ENCODE peak calls at places on chromosomes 5 and 9, in four cellular contexts. V is fibroblast of lung, H is heart left ventricle, G is hypothalamus. X is an unnamed sample.

GRCh38 chr5:111582962-111583669 is 70.8 kb upstream of the STARD4 start:
- DNase-seq in V (peak), H (no peak), G (no peak), X (peak)

GRCh38 chr5:71986101-71986500 is 121.2 kb upstream of the MAP1B start:
- DNase-seq in V (no peak), H (no peak), G (no peak), X (no peak)

GRCh38 chr5:121350493-121350892 is 501.2 kb upstream of the FTMT start:
- DNase-seq in V (peak), H (no peak), G (no peak), X (no peak)

GRCh38 chr9:29865764-29866313 is 2292.6 kb upstream of the C9orf72 start:
- DNase-seq in V (no peak), H (no peak), G (no peak), X (no peak)

GRCh38 chr5:132258102-132259060 is 885 bp downstream of the PDLIM4 start:
- DNase-seq in V (peak), H (no peak), G (no peak), X (no peak)

GRCh38 chr9:1050125-1050895 is at the start of gene DMRT2:
- DNase-seq in V (peak), H (peak), G (peak), X (no peak)

GRCh38 chr5:71830626-71831539 is 111.8 kb downstream of the CARTPT start:
- DNase-seq in V (peak), H (peak), G (no peak), X (peak)

GRCh38 chr5:171924493-171925122 is 81.8 kb downstream of the FBXW11 start:
- DNase-seq in V (no peak), H (no peak), G (no peak), X (no peak)

GRCh38 chr5:125750538-125751186 is 672.5 kb upstream of the GRAMD2B start:
- DNase-seq in V (no peak), H (no peak), G (no peak), X (no peak)

GRCh38 chr9:121620777-121621437 is 30.5 kb upstream of the DAB2IP start:
- DNase-seq in V (peak), H (no peak), G (no peak), X (no peak)

GRCh38 chr5:73160239-73160671 is 12.7 kb upstream of the TMEM174 start:
- DNase-seq in V (no peak), H (no peak), G (no peak), X (no peak)

GRCh38 chr5:142540774-142541466 is 145.0 kb downstream of the FGF1 start:
- DNase-seq in V (peak), H (peak), G (no peak), X (peak)

GRCh38 chr9:6855860-6856259 is 98.1 kb downstream of the KDM4C start:
- DNase-seq in V (no peak), H (no peak), G (no peak), X (no peak)

GRCh38 chr5:119287547-119288073 is 68.2 kb upstream of the TNFAIP8 start:
- DNase-seq in V (no peak), H (no peak), G (no peak), X (peak)

GRCh38 chr5:164296603-164297080 is 791.2 kb downstream of the MAT2B start:
- DNase-seq in V (peak), H (no peak), G (no peak), X (no peak)

GRCh38 chr9:133490201-133490681 is 11.3 kb upstream of the SLC2A6 start:
- DNase-seq in V (no peak), H (no peak), G (no peak), X (no peak)